ENCODE peak calls at places on chromosomes 13 and 19, in eight cellular contexts. R is H9, N is mesenchymal stem cell, Z is astrocyte, K is GM23338, Y is fibroblast of lung, L is neural progenitor cell, H is PC-3. T is an unnamed sample.

GRCh38 chr13:91185294-91185863 is 162.1 kb upstream of the MIR17HG start:
- DNase-seq in Z (peak), Y (peak), N (peak), H (peak), R (no peak), K (peak), L (peak), T (no peak)

GRCh38 chr19:33241530-33242101 is 16.0 kb upstream of the SLC7A10 start:
- DNase-seq in Z (no peak), H (peak), Y (peak), L (peak), K (peak), N (no peak), R (no peak), T (peak)

GRCh38 chr19:9052894-9053293 is 34.0 kb upstream of the OR1M1 start:
- DNase-seq in N (no peak), K (no peak), Z (no peak), L (no peak), H (no peak), Y (no peak), R (no peak), T (no peak)

GRCh38 chr19:45972944-45973525 is 630 bp downstream of the NOVA2 start:
- DNase-seq in L (peak), R (no peak), N (no peak), K (no peak), H (no peak), Y (no peak), Z (no peak), T (peak)

GRCh38 chr19:55440411-55441105 is 2.5 kb downstream of the SHISA7 start:
- DNase-seq in L (peak), Y (no peak), R (peak), K (peak), N (no peak), Z (no peak), H (no peak), T (peak)

GRCh38 chr13:113008841-113009240 is 39.8 kb downstream of the MCF2L start:
- DNase-seq in R (no peak), H (no peak), N (no peak), L (no peak), Z (no peak), Y (no peak), K (no peak), T (no peak)

GRCh38 chr13:81048026-81048461 is 707.1 kb upstream of the SPRY2 start:
- DNase-seq in R (no peak), H (no peak), L (no peak), Y (no peak), N (no peak), K (no peak), Z (no peak), T (no peak)

GRCh38 chr19:35495107-35496064 is 5.1 kb upstream of the KRTDAP start:
- DNase-seq in R (peak), L (peak), N (peak), K (peak), Z (peak), Y (peak), H (peak), T (peak)

GRCh38 chr13:76886292-76887061 is at the start of gene KCTD12:
- DNase-seq in R (peak), Y (peak), Z (peak), K (peak), L (peak), H (peak), N (peak), T (peak)

GRCh38 chr19:10471909-10472308 is 31.2 kb downstream of the KEAP1 start:
- DNase-seq in Y (peak), R (no peak), N (peak), L (no peak), Z (peak), H (peak), K (peak), T (peak)

GRCh38 chr19:5250127-5250659 is 90.4 kb downstream of the PTPRS start:
- DNase-seq in R (no peak), L (no peak), Z (no peak), Y (no peak), K (no peak), H (no peak), N (no peak), T (no peak)

GRCh38 chr19:49488046-49488862 is 846 bp downstream of the RPL13A start:
- DNase-seq in Z (no peak), K (no peak), R (no peak), Y (no peak), L (peak), N (no peak), H (no peak), T (peak)

GRCh38 chr13:110447058-110447511 is 114.4 kb downstream of the RAB20 start:
- DNase-seq in H (no peak), K (no peak), R (no peak), N (peak), Z (peak), L (no peak), Y (peak), T (no peak)

GRCh38 chr13:38147050-38147449 is 202.6 kb upstream of the UFM1 start:
- DNase-seq in R (no peak), Y (no peak), H (no peak), K (no peak), Z (no peak), N (no peak), L (no peak), T (no peak)

GRCh38 chr13:109974354-109974753 is 188.0 kb upstream of the IRS2 start:
- DNase-seq in K (no peak), L (no peak), H (no peak), N (peak), Y (peak), R (no peak), Z (peak), T (no peak)

GRCh38 chr19:35310811-35311465 is 18.0 kb upstream of the CD22 start:
- DNase-seq in Y (no peak), Z (no peak), L (no peak), R (no peak), N (no peak), K (no peak), H (no peak), T (peak)

GRCh38 chr13:72458701-72459100 is 268.7 kb downstream of the MZT1 start:
- DNase-seq in N (peak), K (peak), R (no peak), Z (peak), Y (peak), L (peak), H (peak), T (no peak)

DNA sequence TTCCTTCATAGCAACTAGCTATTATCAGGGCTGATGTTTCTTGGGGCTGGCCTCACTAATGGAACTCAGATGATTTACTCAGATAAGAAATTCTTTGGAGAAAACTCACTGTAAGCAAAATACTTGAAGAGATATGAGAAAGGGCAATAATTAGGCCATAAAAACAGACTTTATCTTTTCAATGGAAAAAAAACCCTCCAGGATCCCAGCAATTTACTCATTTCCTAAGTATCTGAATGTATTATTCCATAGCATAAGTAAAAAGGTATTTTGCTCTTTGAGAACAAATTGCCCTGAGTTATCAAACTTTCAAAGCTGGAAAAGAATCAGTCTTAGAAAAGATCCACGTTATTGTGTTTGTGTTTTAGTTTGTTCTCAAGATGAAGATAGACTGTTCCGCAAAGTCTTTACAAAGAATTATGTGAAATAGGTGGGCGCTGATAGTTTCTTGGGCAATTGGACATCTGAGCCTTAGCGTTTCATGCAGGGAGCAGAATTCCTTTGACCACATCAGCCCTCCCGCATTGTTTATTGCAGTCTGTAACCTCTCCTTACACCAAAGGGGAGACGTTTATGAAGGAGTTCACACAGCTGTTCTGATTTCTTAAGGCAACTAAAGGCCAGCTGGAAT is 29.1 kb upstream of the CSNK1A1L start:
- DNase-seq in N (peak), Y (peak), K (no peak), Z (peak), R (no peak), L (no peak), H (no peak), T (no peak)
- H2AFZ ChIP-seq in N (no peak), Y (no peak), K (no peak), Z (no peak), R (no peak), L (no peak), H (no peak), T (no peak)

GRCh38 chr13:25203256-25203794 is 31.2 kb upstream of the AMER2 start:
- DNase-seq in Y (no peak), R (no peak), Z (no peak), L (no peak), H (no peak), N (no peak), K (peak), T (peak)
- H2AFZ ChIP-seq in Y (no peak), R (no peak), Z (no peak), L (peak), H (no peak), N (no peak), K (peak), T (peak)

GRCh38 chr19:48171584-48172170 is 1.2 kb downstream of the ZSWIM9 start:
- DNase-seq in Y (no peak), H (no peak), N (no peak), L (no peak), Z (no peak), K (no peak), R (no peak), T (no peak)
- H2AFZ ChIP-seq in Y (no peak), H (no peak), N (no peak), L (no peak), Z (no peak), K (no peak), R (no peak), T (peak)

GRCh38 chr19:18057557-18057956 is 29.2 kb downstream of the IL12RB1 start:
- DNase-seq in R (no peak), Z (no peak), Y (no peak), N (peak), H (no peak), K (no peak), L (no peak), T (peak)
- H2AFZ ChIP-seq in R (no peak), Z (peak), Y (no peak), N (no peak), H (peak), K (peak), L (peak), T (peak)

GRCh38 chr19:18001837-18002345 is 6.1 kb upstream of the ARRDC2 start:
- DNase-seq in K (no peak), Z (no peak), L (no peak), R (no peak), H (no peak), Y (no peak), N (no peak), T (peak)

GRCh38 chr19:18002347-18002850 is 5.6 kb upstream of the ARRDC2 start:
- DNase-seq in R (no peak), N (no peak), K (no peak), Z (no peak), H (no peak), L (no peak), Y (no peak), T (no peak)

GRCh38 chr19:18000480-18000980 is 7.4 kb upstream of the ARRDC2 start:
- DNase-seq in H (no peak), Z (no peak), Y (no peak), R (no peak), L (peak), N (no peak), K (no peak), T (no peak)

GRCh38 chr19:17999685-18000479 is 8.1 kb upstream of the ARRDC2 start:
- DNase-seq in R (no peak), N (no peak), H (no peak), K (no peak), Z (no peak), Y (no peak), L (no peak), T (no peak)

GRCh38 chr19:18000981-18001836 is 6.8 kb upstream of the ARRDC2 start:
- DNase-seq in Y (peak), N (peak), R (peak), Z (peak), L (peak), K (peak), H (peak), T (peak)
- H2AFZ ChIP-seq in Y (peak), N (peak), R (no peak), Z (peak), L (peak), K (peak), H (peak), T (peak)

DNA sequence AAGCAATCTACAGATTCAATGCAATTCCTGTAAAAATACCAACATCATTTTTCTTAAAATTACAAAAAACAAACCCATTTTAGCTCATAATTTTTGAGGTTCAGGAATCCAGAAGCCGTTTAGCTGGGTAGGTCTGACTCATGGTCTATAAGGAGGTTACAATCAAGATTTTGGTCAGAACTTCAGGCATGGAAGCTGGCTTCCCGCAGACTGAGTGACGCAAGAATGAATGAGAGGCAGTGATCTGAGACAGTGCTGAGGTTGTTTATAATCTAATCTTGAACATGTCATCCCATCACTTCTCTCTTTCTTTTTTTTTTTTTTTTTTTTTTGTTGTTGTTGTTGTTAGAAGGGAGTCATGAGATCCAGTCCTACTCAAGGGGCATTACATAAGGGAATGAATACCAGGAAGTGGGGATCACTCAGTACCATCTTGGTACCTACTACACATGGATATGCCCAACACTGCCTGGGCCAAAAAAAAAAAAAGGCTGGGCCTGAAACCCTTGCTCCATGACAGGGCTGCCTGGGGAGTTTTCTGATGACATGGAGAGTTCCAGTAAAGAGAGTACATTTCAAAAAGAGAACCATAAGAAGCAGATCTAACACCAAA is 217.4 kb downstream of the DLEU7 start:
- DNase-seq in Y (peak), L (no peak), Z (peak), R (no peak), H (no peak), N (peak), K (no peak), T (peak)
- H2AFZ ChIP-seq in Y (no peak), L (no peak), Z (no peak), R (no peak), H (no peak), N (no peak), K (no peak), T (peak)